ENCODE peak calls at places on chromosomes 5 and 9, in seven cellular contexts. K is mucosa of gallbladder, L is Kasumi-1, Z is T follicular helper cell, W is C1 segment of cervical spinal cord, G is NCI-H1417, M is NAMALWA. T is an unnamed sample.
A peak's percentile ranks its signal among the peaks of the same experiment; 100 is the strongest.

GRCh38 chr5:34959323-34959722 is 30.0 kb downstream of the DNAJC21 start:
- DNase-seq in K (no peak), Z (no peak), M (no peak), W (no peak), G (no peak), L (no peak), T (no peak)

GRCh38 chr5:40681351-40682311 is 1.9 kb downstream of the PTGER4 start:
- DNase-seq in Z (no peak), L (peak; percentile 47), W (no peak), G (no peak), M (peak; percentile 44), K (no peak), T (no peak)

GRCh38 chr9:135521608-135522095 is 412 bp downstream of the LCN1 start:
- DNase-seq in W (no peak), Z (no peak), M (no peak), G (no peak), L (no peak), K (no peak), T (no peak)

GRCh38 chr5:65061250-65061973 is 292.7 kb downstream of the CWC27 start:
- DNase-seq in W (no peak), M (peak; percentile 84), G (no peak), Z (no peak), L (no peak), K (no peak), T (no peak)

GRCh38 chr9:37915911-37916470 is 12.1 kb upstream of the SLC25A51 start:
- DNase-seq in W (no peak), K (no peak), G (no peak), L (no peak), M (no peak), Z (no peak), T (no peak)

GRCh38 chr9:109806506-109807115 is 26.6 kb downstream of the PALM2AKAP2 start:
- DNase-seq in Z (no peak), W (no peak), K (no peak), M (no peak), L (no peak), G (no peak), T (peak; percentile 30)

GRCh38 chr5:113162770-113163169 is 186.2 kb downstream of the DCP2 start:
- DNase-seq in L (no peak), Z (no peak), W (no peak), G (no peak), M (no peak), K (no peak), T (no peak)

GRCh38 chr5:50299896-50300295 is 141.2 kb downstream of the EMB start:
- DNase-seq in Z (no peak), K (no peak), L (no peak), M (no peak), G (no peak), W (no peak), T (no peak)

GRCh38 chr5:80941496-80941895 is 18.7 kb upstream of the RASGRF2 start:
- DNase-seq in Z (no peak), M (no peak), L (no peak), W (no peak), G (no peak), K (no peak), T (no peak)

GRCh38 chr5:7886849-7887460 is 18.0 kb downstream of the MTRR start:
- DNase-seq in M (peak; percentile 61), W (no peak), G (peak; percentile 14), L (peak; percentile 68), Z (no peak), K (no peak), T (no peak)

GRCh38 chr9:137494104-137494544 is 35.0 kb upstream of the NSMF start:
- DNase-seq in G (no peak), M (no peak), Z (no peak), L (peak; percentile 53), K (no peak), W (no peak), T (no peak)

GRCh38 chr9:7210854-7211637 is 453.3 kb downstream of the KDM4C start:
- DNase-seq in L (no peak), Z (no peak), W (no peak), M (no peak), G (no peak), K (no peak), T (no peak)

GRCh38 chr9:137298401-137298982 is 3.6 kb downstream of the NRARP start:
- DNase-seq in G (no peak), K (no peak), Z (no peak), L (no peak), M (no peak), W (no peak), T (no peak)

GRCh38 chr5:112958774-112959088 is 17.9 kb upstream of the DCP2 start:
- DNase-seq in K (no peak), L (no peak), Z (no peak), G (no peak), M (no peak), W (no peak), T (no peak)

GRCh38 chr9:89273528-89274279 is 37.3 kb upstream of the CKS2 start:
- DNase-seq in G (no peak), M (no peak), Z (no peak), L (no peak), W (no peak), K (no peak), T (no peak)

GRCh38 chr5:35851282-35851681 is 5.4 kb upstream of the IL7R start:
- DNase-seq in K (no peak), L (no peak), G (no peak), W (no peak), Z (no peak), M (no peak), T (no peak)

GRCh38 chr9:95508968-95509850 is 7.6 kb downstream of the PTCH1 start:
- DNase-seq in L (peak; percentile 85), G (peak; percentile 96), M (peak; percentile 93), Z (peak; percentile 50), K (peak; percentile 93), W (peak; percentile 86), T (peak; percentile 79)

GRCh38 chr5:132871885-132872284 is 1.6 kb upstream of the LEAP2 start:
- DNase-seq in G (no peak), M (no peak), Z (no peak), W (no peak), K (no peak), L (no peak), T (no peak)

GRCh38 chr5:44932922-44933585 is 124.3 kb downstream of the MRPS30 start:
- DNase-seq in Z (no peak), K (no peak), G (no peak), L (no peak), W (no peak), M (no peak), T (no peak)

GRCh38 chr9:13717356-13718057 is 438.0 kb upstream of the MPDZ start:
- DNase-seq in L (no peak), G (no peak), W (no peak), Z (no peak), M (no peak), K (no peak), T (no peak)

GRCh38 chr5:144205141-144205551 is 34.5 kb downstream of the KCTD16 start:
- DNase-seq in L (no peak), G (peak; percentile 52), Z (no peak), K (no peak), M (no peak), W (no peak), T (no peak)

GRCh38 chr9:122192914-122193525 is 33.3 kb downstream of the MORN5 start:
- DNase-seq in M (no peak), Z (no peak), K (no peak), G (no peak), W (no peak), L (no peak), T (no peak)

GRCh38 chr5:36363101-36363500 is 61.4 kb upstream of the RANBP3L start:
- DNase-seq in G (no peak), Z (no peak), M (no peak), L (peak; percentile 6), K (no peak), W (no peak), T (no peak)

GRCh38 chr5:113513384-113514262 is at the start of gene YTHDC2:
- DNase-seq in K (peak; percentile 90), W (peak; percentile 74), L (peak; percentile 85), Z (peak; percentile 79), M (peak; percentile 91), G (peak; percentile 76), T (peak; percentile 70)

GRCh38 chr9:134644715-134645606 is 3.4 kb downstream of the COL5A1 start:
- DNase-seq in Z (no peak), L (no peak), G (no peak), W (no peak), M (no peak), K (peak; percentile 69), T (peak; percentile 97)

T was measured in tibial nerve.